ENCODE peak calls at places on chromosomes 11 and 22, in ten cellular contexts. R is right atrium auricular region; Q is GM23338; M is fibroblast of lung; P is lung; S is CD4-positive, alpha-beta memory T cell; W is spleen; J is naive thymus-derived CD4-positive, alpha-beta T cell; Y is H9; N is colonic mucosa. L is an unnamed sample. For H3K4me1, the result is how much of the 10 kb centered on the place peaks cover.

GRCh38 chr22:28112548-28113043 is 193.5 kb upstream of the PITPNB start:
- DNase-seq in R (peak), Q (peak), M (peak), P (peak), S (no peak), W (no peak), J (no peak), Y (peak), N (no peak), L (peak)

GRCh38 chr11:78869293-78869692 is 294.6 kb upstream of the NARS2 start:
- DNase-seq in R (no peak), Q (peak), M (no peak), P (no peak), S (no peak), W (no peak), J (no peak), Y (no peak), N (no peak), L (no peak)

GRCh38 chr11:117839234-117839882 is 14.8 kb upstream of the FXYD2 start:
- DNase-seq in R (no peak), Q (no peak), M (no peak), P (no peak), S (no peak), W (no peak), J (no peak), Y (peak), N (no peak), L (no peak)

GRCh38 chr11:105621985-105622384 is 12.1 kb downstream of the GRIA4 start:
- DNase-seq in R (no peak), Q (no peak), M (no peak), P (no peak), S (no peak), W (no peak), J (no peak), Y (no peak), N (no peak), L (no peak)

GRCh38 chr11:132058211-132058772 is 687.9 kb downstream of the NTM start:
- DNase-seq in R (peak), Q (peak), M (peak), P (no peak), S (no peak), W (no peak), J (no peak), Y (no peak), N (no peak), L (no peak)

GRCh38 chr11:37972691-37973090 is 1374.7 kb upstream of the RAG2 start:
- DNase-seq in R (no peak), Q (no peak), M (peak), P (no peak), S (no peak), W (no peak), J (no peak), Y (no peak), N (no peak), L (no peak)

GRCh38 chr11:69949327-69949726 is 128.8 kb upstream of the ANO1 start:
- DNase-seq in R (peak), Q (no peak), M (peak), P (no peak), S (no peak), W (peak), J (no peak), Y (peak), N (no peak), L (peak)

GRCh38 chr11:13391217-13391616 is 71.8 kb downstream of the BTBD10 start:
- DNase-seq in R (no peak), Q (no peak), M (no peak), P (no peak), S (no peak), W (no peak), J (no peak), Y (no peak), N (peak), L (no peak)

GRCh38 chr22:44089717-44090570 is 65.8 kb downstream of the PARVB start:
- DNase-seq in R (no peak), Q (no peak), M (no peak), P (no peak), S (no peak), W (no peak), J (no peak), Y (no peak), N (no peak), L (no peak)

GRCh38 chr22:43136255-43136654 is 6.9 kb downstream of the MCAT start:
- DNase-seq in R (no peak), Q (peak), M (peak), P (no peak), S (peak), W (peak), J (peak), Y (peak), N (no peak), L (peak)

GRCh38 chr22:32410459-32410858 is 1.6 kb downstream of the RTCB start:
- DNase-seq in R (no peak), Q (no peak), M (no peak), P (no peak), S (no peak), W (no peak), J (no peak), Y (no peak), N (no peak), L (no peak)

GRCh38 chr11:75492181-75492820 is 33.4 kb downstream of the GDPD5 start:
- DNase-seq in R (no peak), Q (peak), M (no peak), P (no peak), S (peak), W (peak), J (peak), Y (peak), N (no peak), L (no peak)

GRCh38 chr11:2313051-2313951 is 11.5 kb downstream of the TSPAN32 start:
- DNase-seq in R (no peak), Q (no peak), M (no peak), P (no peak), S (no peak), W (peak), J (no peak), Y (no peak), N (no peak), L (no peak)

GRCh38 chr11:47786373-47786772 is 19.2 kb upstream of the FNBP4 start:
- DNase-seq in R (peak), Q (no peak), M (peak), P (no peak), S (no peak), W (no peak), J (no peak), Y (no peak), N (no peak), L (no peak)

GRCh38 chr22:27170491-27170890 is 513.1 kb downstream of the MIAT start:
- DNase-seq in R (no peak), Q (no peak), M (peak), P (no peak), S (no peak), W (no peak), J (no peak), Y (no peak), N (no peak), L (peak)

GRCh38 chr22:27580311-27580897 is 221.2 kb downstream of the MN1 start:
- DNase-seq in R (no peak), Q (no peak), M (no peak), P (no peak), S (no peak), W (peak), J (no peak), Y (no peak), N (no peak), L (no peak)

GRCh38 chr11:76783294-76783900 is at the start of gene TSKU:
- DNase-seq in R (no peak), Q (peak), M (peak), P (no peak), S (no peak), W (no peak), J (no peak), Y (peak), N (peak), L (no peak)

GRCh38 chr11:101436511-101437142 is 147.2 kb downstream of the TRPC6 start:
- DNase-seq in R (no peak), Q (peak), M (peak), P (no peak), S (no peak), W (no peak), J (no peak), Y (peak), N (peak), L (peak)

GRCh38 chr22:42086051-42086450 is 4.5 kb downstream of the NDUFA6 start:
- DNase-seq in R (no peak), Q (no peak), M (no peak), P (no peak), S (no peak), W (no peak), J (no peak), Y (no peak), N (no peak), L (no peak)

GRCh38 chr11:90204832-90205646 is 17.8 kb downstream of the CHORDC1 start:
- DNase-seq in R (no peak), Q (peak), M (peak), P (no peak), S (peak), W (no peak), J (peak), Y (no peak), N (no peak), L (peak)

GRCh38 chr11:8671651-8672062 is 10.8 kb downstream of the TRIM66 start:
- DNase-seq in R (peak), Q (no peak), M (peak), P (no peak), S (no peak), W (no peak), J (no peak), Y (peak), N (no peak), L (peak)

GRCh38 chr11:61621917-61622585 is 41.2 kb upstream of the SYT7 start:
- DNase-seq in R (no peak), Q (peak), M (no peak), P (no peak), S (no peak), W (no peak), J (no peak), Y (peak), N (no peak), L (no peak)

GRCh38 chr11:113462830-113463229 is 12.4 kb downstream of the DRD2 start:
- DNase-seq in R (no peak), Q (no peak), M (no peak), P (no peak), S (no peak), W (no peak), J (no peak), Y (no peak), N (no peak), L (no peak)

GRCh38 chr11:47376183-47376542 is 2.2 kb downstream of the SPI1 start:
- DNase-seq in R (no peak), Q (no peak), M (no peak), P (no peak), S (no peak), W (peak), J (no peak), Y (no peak), N (no peak), L (no peak)

GRCh38 chr11:122979103-122979814 is 2.4 kb downstream of the BSX start:
- DNase-seq in R (no peak), Q (peak), M (no peak), P (no peak), S (no peak), W (no peak), J (no peak), Y (peak), N (no peak), L (no peak)

GRCh38 chr11:76880314-76880713 is 19.6 kb downstream of the ACER3 start:
- DNase-seq in R (no peak), Q (no peak), M (no peak), P (no peak), S (no peak), W (no peak), J (no peak), Y (no peak), N (no peak), L (no peak)

GRCh38 chr11:17498058-17498457 is 21.4 kb upstream of the ABCC8 start:
- DNase-seq in R (no peak), Q (peak), M (no peak), P (no peak), S (no peak), W (peak), J (no peak), Y (peak), N (peak), L (no peak)

GRCh38 chr11:9148035-9148434 is 56.6 kb upstream of the SCUBE2 start:
- DNase-seq in R (no peak), Q (no peak), M (no peak), P (no peak), S (no peak), W (no peak), J (no peak), Y (no peak), N (no peak), L (no peak)

GRCh38 chr22:22901578-22902218 is 14.1 kb downstream of the IGLL5 start:
- DNase-seq in R (no peak), Q (no peak), M (no peak), P (no peak), S (no peak), W (peak), J (no peak), Y (no peak), N (no peak), L (no peak)

GRCh38 chr11:123069878-123070821 is 8.2 kb upstream of the HSPA8 start:
- DNase-seq in R (no peak), Q (no peak), M (no peak), P (no peak), S (peak), W (no peak), J (peak), Y (no peak), N (no peak), L (no peak)

GRCh38 chr22:49973018-49973965 is 12.7 kb downstream of the PIM3 start:
- DNase-seq in R (no peak), Q (no peak), M (no peak), P (no peak), S (no peak), W (no peak), J (no peak), Y (peak), N (no peak), L (no peak)

GRCh38 chr11:46979358-46979757 is 42.8 kb downstream of the CSTPP1 start:
- DNase-seq in R (no peak), Q (no peak), M (no peak), P (no peak), S (no peak), W (no peak), J (no peak), Y (no peak), N (no peak), L (no peak)

DNA sequence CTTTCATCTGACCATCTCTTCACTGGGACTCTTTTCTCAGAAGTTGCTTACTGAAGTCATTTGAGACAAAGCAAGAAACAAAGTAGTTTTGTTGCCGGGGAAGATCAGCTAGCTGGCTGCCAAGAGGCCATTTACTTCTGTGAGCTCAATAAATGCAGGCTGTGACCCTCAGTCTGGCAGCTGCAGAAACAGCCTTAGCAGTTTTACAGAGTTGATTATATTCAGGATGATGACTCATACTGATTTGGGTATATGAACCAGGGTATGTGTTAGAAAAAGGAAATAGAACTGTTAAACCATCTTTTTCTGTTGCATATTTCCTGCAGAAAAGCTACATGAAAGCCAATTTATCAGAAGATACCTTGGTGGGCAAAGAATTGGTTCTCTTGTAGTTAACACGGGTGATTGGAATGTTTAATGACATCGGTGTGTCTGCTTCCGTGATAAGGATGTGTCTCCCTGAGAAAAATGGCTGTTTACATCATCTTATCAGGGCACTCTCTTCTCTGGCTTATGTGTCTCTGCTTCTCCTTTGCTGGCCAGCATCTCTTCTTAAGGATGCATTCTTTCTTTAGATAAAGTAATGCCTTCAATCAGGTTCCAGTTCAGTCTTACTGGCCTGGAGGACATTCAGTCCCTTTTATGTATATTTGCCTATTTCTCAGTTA is 18.5 kb downstream of the FIBIN start:
- DNase-seq in R (no peak), Q (peak), M (peak), P (no peak), S (no peak), W (no peak), J (no peak), Y (no peak), N (peak), L (peak)
- H3K4me1 ChIP-seq in R (under half), Q (under half), M (under half), P (under half), S (under half), W (under half), J (under half), Y (under half), N (under half), L (under half)

GRCh38 chr11:73265853-73266643 is 6.1 kb upstream of the P2RY6 start:
- DNase-seq in R (peak), Q (no peak), M (no peak), P (peak), S (no peak), W (no peak), J (no peak), Y (peak), N (no peak), L (no peak)
- H3K4me1 ChIP-seq in R (under half), Q (under half), M (under half), P (under half), S (under half), W (under half), J (under half), Y (under half), N (under half), L (under half)

GRCh38 chr11:73225851-73226250 is 7.8 kb downstream of the P2RY2 start:
- DNase-seq in R (no peak), Q (no peak), M (no peak), P (no peak), S (no peak), W (no peak), J (no peak), Y (no peak), N (no peak), L (no peak)

GRCh38 chr11:73227571-73228211 is 9.6 kb downstream of the P2RY2 start:
- DNase-seq in R (no peak), Q (peak), M (no peak), P (peak), S (no peak), W (peak), J (no peak), Y (peak), N (peak), L (peak)

GRCh38 chr11:73228268-73229134 is 10.4 kb downstream of the P2RY2 start:
- DNase-seq in R (no peak), Q (no peak), M (no peak), P (no peak), S (no peak), W (no peak), J (no peak), Y (peak), N (no peak), L (no peak)

GRCh38 chr11:73225001-73225686 is 7.1 kb downstream of the P2RY2 start:
- DNase-seq in R (no peak), Q (peak), M (no peak), P (peak), S (no peak), W (peak), J (no peak), Y (no peak), N (no peak), L (no peak)

DNA sequence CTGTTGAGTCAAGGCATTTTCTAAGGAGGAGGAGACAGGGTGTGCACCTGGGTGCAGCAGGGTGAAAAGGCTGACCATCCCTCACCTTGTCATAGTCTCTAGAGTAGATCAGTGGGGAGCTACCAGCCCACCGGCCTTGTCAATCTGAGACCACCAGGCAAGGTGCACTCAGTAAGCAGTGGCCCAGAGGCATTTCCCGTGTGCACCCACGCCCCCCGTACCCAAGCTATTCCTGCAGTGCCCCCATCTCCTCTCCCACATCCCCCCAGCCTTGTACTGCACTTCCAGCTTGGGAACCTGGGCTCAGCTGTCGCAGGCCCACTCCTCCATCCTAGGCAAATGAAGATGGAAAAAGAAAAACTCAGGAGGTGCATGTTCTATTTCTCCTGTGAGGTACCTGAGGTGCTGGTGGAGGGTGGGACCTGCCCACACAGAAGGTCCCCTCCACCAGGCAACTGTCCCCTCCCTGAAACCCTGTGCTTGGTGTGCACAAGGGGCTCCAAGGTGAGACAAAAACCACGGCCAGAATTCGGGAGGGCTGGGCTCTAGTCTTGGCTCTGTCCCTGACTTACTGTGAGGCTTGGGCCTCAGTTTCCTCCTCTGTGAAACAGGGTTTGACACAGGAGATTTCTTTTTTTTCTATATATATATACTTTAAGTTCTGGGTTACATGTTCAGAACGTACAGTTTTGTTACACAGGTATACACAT is 8.4 kb downstream of the P2RY2 start:
- DNase-seq in R (no peak), Q (no peak), M (no peak), P (no peak), S (no peak), W (peak), J (no peak), Y (no peak), N (no peak), L (no peak)
- H3K4me1 ChIP-seq in R (under half), Q (under half), M (under half), P (under half), S (under half), W (under half), J (under half), Y (under half), N (under half), L (under half)

DNA sequence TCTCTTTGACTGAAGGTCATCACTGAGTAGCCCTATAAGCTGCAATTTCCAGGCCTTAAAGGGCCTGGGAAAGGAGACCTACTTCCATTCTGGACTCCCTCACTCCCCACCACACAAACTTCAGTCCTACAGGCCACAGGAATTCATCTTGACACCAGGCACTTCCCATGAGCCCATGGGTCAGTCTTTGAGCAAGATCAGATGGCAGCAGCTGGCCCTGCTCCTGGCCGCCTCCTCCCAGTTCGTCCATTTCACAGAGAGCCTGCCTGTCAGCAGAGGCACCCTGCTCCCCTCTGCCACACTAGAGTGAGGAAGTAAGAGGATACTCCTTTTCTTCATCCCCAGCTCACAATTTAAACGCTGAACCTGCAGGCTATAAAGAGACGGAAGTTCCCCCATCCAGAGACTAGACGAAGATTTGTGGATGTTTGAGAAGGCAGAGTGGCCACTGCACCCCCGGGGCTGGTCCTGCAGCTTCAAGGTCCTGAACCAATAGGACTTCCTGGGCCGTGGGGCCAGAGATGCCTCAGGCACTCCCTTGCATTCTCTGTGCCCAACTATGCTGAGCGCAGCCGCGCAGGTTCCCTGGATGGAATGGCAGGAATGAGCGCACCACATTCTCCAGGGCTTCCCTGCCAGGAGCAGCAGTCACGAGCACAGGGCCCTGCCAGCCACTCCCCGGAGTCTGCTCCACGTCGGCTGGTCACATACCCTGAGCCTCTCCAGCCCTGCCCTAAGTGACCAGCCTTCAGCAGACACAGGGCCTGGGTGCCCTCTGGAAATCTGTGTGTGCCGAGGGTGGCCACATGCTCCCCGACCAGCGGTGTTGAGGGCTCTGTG is 33.5 kb upstream of the BID start:
- DNase-seq in R (no peak), Q (no peak), M (peak), P (peak), S (no peak), W (no peak), J (no peak), Y (peak), N (no peak), L (no peak)
- H3K4me1 ChIP-seq in R (under half), Q (under half), M (under half), P (under half), S (under half), W (under half), J (under half), Y (under half), N (under half), L (under half)

GRCh38 chr11:883527-883926 is 27.1 kb downstream of the CHID1 start:
- DNase-seq in R (no peak), Q (no peak), M (no peak), P (no peak), S (no peak), W (no peak), J (no peak), Y (no peak), N (no peak), L (no peak)
- H3K4me1 ChIP-seq in R (under half), Q (under half), M (under half), P (under half), S (under half), W (under half), J (under half), Y (under half), N (under half), L (under half)

GRCh38 chr11:31714840-31715239 is 96.3 kb downstream of the PAX6 start:
- DNase-seq in R (no peak), Q (no peak), M (no peak), P (no peak), S (no peak), W (no peak), J (no peak), Y (no peak), N (no peak), L (no peak)
- H3K4me1 ChIP-seq in R (under half), Q (under half), M (under half), P (under half), S (under half), W (under half), J (under half), Y (under half), N (under half), L (under half)